ENCODE peak calls at places on chromosomes 11 and 22, in nine cellular contexts. N is sigmoid colon, P is HepG2, D is suprapubic skin, S is transverse colon, G is HCT116, E is stomach, H is prostate gland, K is endothelial cell of umbilical vein. R is an unnamed sample.

GRCh38 chr11:16572946-16573345 is 165.5 kb upstream of the C11orf58 start:
- DNase-seq in E (no peak), H (no peak), D (no peak), S (no peak), G (no peak), P (peak), K (no peak), N (no peak), R (no peak)

GRCh38 chr11:71433648-71434450 is 14.3 kb downstream of the DHCR7 start:
- DNase-seq in K (no peak), N (no peak), D (peak), S (peak), P (peak), E (peak), G (no peak), H (peak), R (no peak)

GRCh38 chr11:86625544-86625943 is 46.9 kb downstream of the ME3 start:
- DNase-seq in E (no peak), D (no peak), S (no peak), N (no peak), H (no peak), G (no peak), P (no peak), K (no peak), R (no peak)

GRCh38 chr11:128453444-128454336 is 133.7 kb downstream of the ETS1 start:
- DNase-seq in N (peak), E (peak), H (peak), K (no peak), D (no peak), S (peak), G (no peak), P (no peak), R (no peak)

GRCh38 chr22:24117942-24118341 is 63.3 kb upstream of the SUSD2 start:
- DNase-seq in P (no peak), H (no peak), E (no peak), K (no peak), N (no peak), G (no peak), D (no peak), S (no peak), R (no peak)

GRCh38 chr11:95296165-95296564 is 65.2 kb upstream of the SESN3 start:
- DNase-seq in G (no peak), P (no peak), D (no peak), S (peak), H (peak), N (peak), K (no peak), E (peak), R (no peak)

GRCh38 chr22:21457023-21457787 is 10.0 kb upstream of the TMEM191C start:
- DNase-seq in H (peak), S (no peak), P (peak), E (no peak), G (no peak), K (no peak), D (peak), N (no peak), R (peak)

GRCh38 chr11:45885274-45885920 is at the start of gene MAPK8IP1:
- DNase-seq in K (peak), H (peak), D (no peak), P (peak), S (peak), G (no peak), N (no peak), E (peak), R (peak)

GRCh38 chr11:17164361-17165246 is 43.2 kb downstream of the PIK3C2A start:
- DNase-seq in E (no peak), D (no peak), N (no peak), G (no peak), S (no peak), K (peak), H (no peak), P (peak), R (no peak)

GRCh38 chr22:47171441-47172221 is 409.2 kb downstream of the TBC1D22A start:
- DNase-seq in E (no peak), N (peak), H (no peak), P (no peak), S (peak), K (no peak), D (peak), G (no peak), R (peak)

GRCh38 chr11:18588297-18589252 is at the start of gene UEVLD:
- DNase-seq in E (peak), D (peak), N (peak), K (peak), H (peak), S (peak), P (peak), G (peak), R (peak)

GRCh38 chr22:46088541-46089311 is 61.6 kb upstream of the PPARA start:
- DNase-seq in E (peak), H (no peak), N (peak), S (no peak), G (no peak), D (peak), P (no peak), K (peak), R (peak)

GRCh38 chr11:61174275-61174674 is 13.0 kb upstream of the VPS37C start:
- DNase-seq in P (no peak), G (no peak), D (no peak), N (peak), S (no peak), K (no peak), E (peak), H (no peak), R (no peak)

GRCh38 chr11:104625246-104625645 is 273.0 kb downstream of the CASP12 start:
- DNase-seq in G (no peak), H (no peak), P (no peak), S (no peak), K (peak), E (no peak), D (no peak), N (no peak), R (no peak)

GRCh38 chr11:83064011-83064410 is 7.7 kb downstream of the RAB30 start:
- DNase-seq in D (no peak), K (no peak), G (no peak), P (no peak), S (no peak), E (no peak), H (no peak), N (no peak), R (no peak)

GRCh38 chr22:27719535-27720227 is 81.9 kb downstream of the MN1 start:
- DNase-seq in H (peak), N (no peak), D (no peak), E (no peak), P (peak), G (no peak), S (no peak), K (no peak), R (peak)

GRCh38 chr11:49208006-49208721 is at the start of gene FOLH1:
- DNase-seq in E (no peak), H (peak), K (peak), P (no peak), S (no peak), N (peak), G (no peak), D (no peak), R (peak)

GRCh38 chr11:114135737-114136151 is 76.2 kb downstream of the ZBTB16 start:
- DNase-seq in S (no peak), H (no peak), P (no peak), G (no peak), K (no peak), E (no peak), N (peak), D (no peak), R (no peak)

GRCh38 chr11:9385288-9385902 is 943 bp downstream of the IPO7 start:
- DNase-seq in H (no peak), P (peak), N (no peak), D (no peak), S (no peak), K (no peak), G (no peak), E (peak), R (no peak)

GRCh38 chr22:27993201-27993635 is 74.2 kb upstream of the PITPNB start:
- DNase-seq in S (peak), P (no peak), D (peak), E (peak), H (no peak), N (peak), G (no peak), K (no peak), R (no peak)

GRCh38 chr11:21615871-21616270 is 577.0 kb upstream of the ANO5 start:
- DNase-seq in S (no peak), G (no peak), N (no peak), D (no peak), P (no peak), E (no peak), H (no peak), K (no peak), R (no peak)

GRCh38 chr11:27703453-27703852 is 3.2 kb upstream of the BDNF start:
- DNase-seq in D (no peak), K (peak), G (no peak), E (no peak), N (no peak), P (no peak), H (no peak), S (no peak), R (no peak)

GRCh38 chr22:40746428-40747220 is 67.3 kb downstream of the MCHR1 start:
- DNase-seq in H (no peak), S (no peak), D (no peak), E (no peak), K (no peak), P (no peak), N (no peak), G (no peak), R (no peak)

GRCh38 chr11:46121724-46122477 is 647 bp upstream of the PHF21A start:
- DNase-seq in N (peak), E (peak), D (peak), S (peak), K (peak), H (peak), P (peak), G (peak), R (peak)

GRCh38 chr11:76787271-76787670 is 4.1 kb downstream of the TSKU start:
- DNase-seq in K (no peak), P (no peak), H (no peak), G (no peak), S (no peak), E (no peak), D (no peak), N (no peak), R (no peak)

GRCh38 chr22:45170001-45170466 is 6.3 kb downstream of the NUP50 start:
- DNase-seq in P (no peak), K (no peak), E (no peak), G (no peak), S (no peak), D (no peak), N (no peak), H (no peak), R (no peak)

GRCh38 chr11:19453893-19454292 is 213.1 kb upstream of the E2F8 start:
- DNase-seq in H (no peak), E (no peak), S (no peak), G (no peak), K (no peak), D (no peak), N (no peak), P (no peak), R (no peak)

GRCh38 chr22:38996105-38996504 is 14.0 kb downstream of the APOBEC3B start:
- DNase-seq in D (no peak), N (no peak), G (no peak), S (no peak), E (no peak), P (no peak), K (no peak), H (no peak), R (no peak)

GRCh38 chr11:61553373-61554171 is 27.3 kb downstream of the SYT7 start:
- DNase-seq in H (peak), N (no peak), G (no peak), D (no peak), S (no peak), K (no peak), P (no peak), E (no peak), R (no peak)

GRCh38 chr22:26597026-26597425 is 7.1 kb upstream of the TPST2 start:
- DNase-seq in E (no peak), H (no peak), N (no peak), D (no peak), S (no peak), K (no peak), G (no peak), P (no peak), R (peak)

GRCh38 chr11:76663912-76664440 is 6.6 kb downstream of the LRRC32 start:
- DNase-seq in N (peak), K (no peak), D (peak), E (no peak), S (peak), P (no peak), G (no peak), H (no peak), R (peak)

GRCh38 chr11:116427903-116428637 is 344.7 kb downstream of the BUD13 start:
- DNase-seq in G (no peak), N (no peak), D (no peak), S (no peak), K (peak), E (no peak), P (peak), H (peak), R (no peak)

GRCh38 chr11:102237096-102237735 is 80.1 kb upstream of the BIRC3 start:
- DNase-seq in K (no peak), H (no peak), D (no peak), G (no peak), S (no peak), N (no peak), E (no peak), P (no peak), R (no peak)

GRCh38 chr11:80182906-80183305 is 742.1 kb upstream of the TENM4 start:
- DNase-seq in N (no peak), E (no peak), S (no peak), G (no peak), H (no peak), K (no peak), D (no peak), P (no peak), R (no peak)

GRCh38 chr22:43315687-43316217 is 27.4 kb downstream of the SCUBE1 start:
- DNase-seq in G (no peak), H (no peak), E (no peak), N (no peak), P (no peak), S (no peak), D (no peak), K (no peak), R (no peak)

GRCh38 chr22:38900677-38901076 is 28.7 kb upstream of the CBX6 start:
- DNase-seq in D (no peak), G (no peak), K (no peak), N (no peak), H (no peak), S (no peak), E (no peak), P (no peak), R (no peak)

GRCh38 chr11:93493252-93493897 is 49.8 kb downstream of the SMCO4 start:
- DNase-seq in D (no peak), H (no peak), K (no peak), S (no peak), P (peak), N (no peak), G (no peak), E (peak), R (no peak)

DNA sequence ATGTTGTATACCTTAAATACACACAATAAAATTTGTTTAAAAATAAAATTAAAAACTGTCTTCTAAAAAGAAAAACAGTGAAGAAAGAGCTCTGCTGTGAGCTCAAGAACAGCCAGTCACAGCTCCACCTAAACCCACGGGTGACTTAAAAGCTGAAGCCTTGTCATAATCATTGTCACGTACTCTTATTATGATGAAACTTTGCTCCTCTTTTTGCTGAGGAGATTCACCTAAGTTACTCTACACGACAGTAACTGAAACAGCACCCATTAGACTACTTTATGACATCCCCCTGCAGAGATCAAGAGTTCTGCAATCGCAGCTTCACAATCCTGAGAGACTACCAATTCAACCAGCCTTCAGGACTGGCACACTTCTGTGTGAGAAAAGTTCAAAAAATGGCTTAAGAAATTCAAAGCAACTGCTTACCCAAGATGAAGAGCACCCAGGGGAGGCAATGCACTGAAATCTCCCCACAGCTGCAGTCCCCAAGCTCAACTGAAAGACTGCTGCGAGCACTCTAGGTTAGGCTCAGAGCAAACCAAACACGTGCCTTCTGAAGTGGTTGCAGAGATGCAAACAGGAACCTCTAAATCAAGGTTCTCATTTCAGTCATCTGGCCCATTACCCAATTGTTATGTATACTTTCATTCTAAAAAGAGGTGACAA is at the start of gene JAML:
- DNase-seq in D (no peak), G (no peak), N (no peak), S (peak), K (no peak), E (peak), H (no peak), P (no peak), R (no peak)
- TF ChIP-seq POLR2AphosphoS5 in D (no peak), G (no peak), N (no peak), S (peak), K (no peak), E (no peak), H (no peak), P (no peak), R (no peak)

GRCh38 chr22:17097062-17097461 is 12.3 kb downstream of the IL17RA start:
- DNase-seq in S (no peak), H (no peak), D (no peak), N (peak), K (no peak), G (no peak), P (no peak), E (no peak), R (peak)

GRCh38 chr22:17093081-17093480 is 8.3 kb downstream of the IL17RA start:
- DNase-seq in D (no peak), N (peak), G (no peak), P (no peak), S (no peak), E (no peak), K (no peak), H (no peak), R (no peak)

GRCh38 chr22:17096095-17096494 is 11.3 kb downstream of the IL17RA start:
- DNase-seq in N (peak), K (no peak), P (no peak), H (no peak), E (no peak), G (no peak), D (no peak), S (no peak), R (no peak)

GRCh38 chr22:17097701-17098100 is 12.9 kb downstream of the IL17RA start:
- DNase-seq in K (no peak), D (no peak), P (no peak), E (no peak), S (no peak), H (no peak), G (no peak), N (peak), R (peak)

GRCh38 chr22:17095538-17095937 is 10.7 kb downstream of the IL17RA start:
- DNase-seq in K (no peak), P (no peak), E (no peak), S (no peak), N (peak), D (peak), G (no peak), H (no peak), R (peak)
- TF ChIP-seq CTCF in K (peak), P (peak), E (no peak), S (no peak), N (no peak), D (no peak), G (peak), H (no peak), R (no peak)

GRCh38 chr11:119089319-119089718 is 4.6 kb downstream of the HMBS start:
- DNase-seq in P (no peak), K (no peak), S (no peak), N (no peak), E (no peak), D (no peak), H (no peak), G (no peak), R (no peak)

GRCh38 chr11:119092880-119093665 is 8.4 kb downstream of the HMBS start:
- DNase-seq in E (peak), N (peak), S (no peak), G (no peak), P (peak), D (no peak), K (peak), H (peak), R (no peak)

GRCh38 chr11:119093666-119093950 is 8.0 kb downstream of the DPAGT1 start:
- DNase-seq in E (no peak), H (no peak), P (no peak), D (no peak), S (no peak), N (no peak), K (no peak), G (no peak), R (no peak)

GRCh38 chr11:119091966-119092879 is 7.5 kb downstream of the HMBS start:
- DNase-seq in E (no peak), P (no peak), D (no peak), G (no peak), K (no peak), S (no peak), H (no peak), N (no peak), R (no peak)

GRCh38 chr11:119091083-119091650 is 6.5 kb downstream of the HMBS start:
- DNase-seq in E (no peak), S (no peak), P (no peak), G (no peak), D (no peak), H (no peak), N (no peak), K (no peak), R (no peak)
- TF ChIP-seq POLR2A in E (no peak), S (no peak), P (no peak), G (no peak), D (no peak), H (no peak), N (no peak), K (peak), R (no peak)

GRCh38 chr11:125374398-125374797 is 121.7 kb downstream of the FEZ1 start:
- DNase-seq in N (no peak), P (no peak), K (no peak), E (no peak), H (no peak), D (no peak), G (no peak), S (no peak), R (peak)
- TF ChIP-seq POLR2AphosphoS5 in N (no peak), P (no peak), K (no peak), E (no peak), H (no peak), D (no peak), G (no peak), S (no peak), R (no peak)

DNA sequence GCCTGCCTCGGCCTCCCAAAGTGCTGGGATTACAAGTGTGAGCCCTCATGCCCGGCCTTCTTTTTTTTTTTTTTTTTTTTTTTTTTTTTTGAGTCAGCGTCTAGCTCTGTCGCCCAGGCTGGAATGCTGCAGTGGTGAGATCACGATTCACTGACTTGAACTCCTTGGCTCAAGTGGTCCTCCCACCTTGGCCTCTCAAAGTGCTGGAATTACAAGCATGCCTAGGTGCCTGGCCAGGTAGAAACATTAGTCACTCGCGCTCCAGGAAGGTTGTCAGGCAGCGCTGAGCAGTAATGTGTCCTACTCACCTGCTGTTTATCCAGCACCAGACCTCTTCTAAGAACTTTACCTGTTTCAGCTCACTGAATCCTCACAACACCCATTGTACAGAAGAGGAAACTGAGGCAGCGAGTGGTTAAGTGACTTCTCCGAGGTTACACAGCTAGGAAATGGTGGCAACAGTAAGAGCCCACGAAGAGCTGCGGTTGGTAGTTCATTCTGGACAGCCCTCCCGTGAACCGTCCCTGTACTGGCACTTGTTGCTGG is 496 bp upstream of the CST6 start:
- DNase-seq in D (no peak), P (no peak), S (no peak), G (peak), N (no peak), K (no peak), H (peak), E (no peak), R (no peak)
- TF ChIP-seq CTCF in D (no peak), P (no peak), S (no peak), G (no peak), N (no peak), K (no peak), H (no peak), E (no peak), R (no peak)

GRCh38 chr11:5596611-5597201 is at the start of gene TRIM6:
- DNase-seq in D (peak), H (peak), S (peak), E (peak), N (peak), P (no peak), G (no peak), K (peak), R (peak)
- TF ChIP-seq POLR2A in D (no peak), H (no peak), S (no peak), E (no peak), N (no peak), P (no peak), G (peak), K (no peak), R (no peak)

GRCh38 chr11:72528121-72528520 is 93.8 kb upstream of the CLPB start:
- DNase-seq in E (no peak), D (no peak), H (no peak), P (no peak), K (no peak), G (no peak), N (no peak), S (no peak), R (no peak)
- TF ChIP-seq POLR2AphosphoS5 in E (no peak), D (no peak), H (no peak), P (no peak), K (no peak), G (no peak), N (no peak), S (no peak), R (no peak)